ENCODE peak calls at places on chromosomes 2 and 18, in seven cellular contexts. L, W, X, A, E, D and U are unnamed samples.

GRCh38 chr2:85995648-85996529 is 107.1 kb upstream of the ST3GAL5 start:
- DNase-seq in L (no peak), W (no peak), X (no peak), A (no peak), E (no peak), D (no peak), U (peak; percentile 56)

GRCh38 chr18:44786697-44787096 is 106.0 kb downstream of the SETBP1 start:
- DNase-seq in L (no peak), W (no peak), X (no peak), A (no peak), E (no peak), D (no peak), U (no peak)

GRCh38 chr2:230798769-230799399 is 65.9 kb upstream of the ITM2C start:
- DNase-seq in L (no peak), W (no peak), X (peak; percentile 62), A (peak; percentile 22), E (no peak), D (no peak), U (no peak)

GRCh38 chr2:8241317-8241716 is 440.5 kb upstream of the ID2 start:
- DNase-seq in L (no peak), W (no peak), X (no peak), A (no peak), E (no peak), D (no peak), U (no peak)

GRCh38 chr2:169361706-169362345 is 508 bp downstream of the LRP2 start:
- DNase-seq in L (no peak), W (no peak), X (no peak), A (peak; percentile 11), E (no peak), D (no peak), U (no peak)

GRCh38 chr2:231462729-231463465 is 1.4 kb downstream of the NCL start:
- DNase-seq in L (no peak), W (no peak), X (no peak), A (no peak), E (no peak), D (no peak), U (no peak)

GRCh38 chr2:28958689-28959088 is 22.4 kb upstream of the TOGARAM2 start:
- DNase-seq in L (peak; percentile 32), W (peak; percentile 37), X (peak; percentile 74), A (peak; percentile 83), E (no peak), D (peak; percentile 47), U (peak; percentile 84)

GRCh38 chr2:10372862-10373240 is 70.1 kb downstream of the HPCAL1 start:
- DNase-seq in L (no peak), W (no peak), X (no peak), A (no peak), E (no peak), D (no peak), U (no peak)

GRCh38 chr2:50344509-50345106 is 687.3 kb downstream of the NRXN1 start:
- DNase-seq in L (no peak), W (no peak), X (no peak), A (no peak), E (no peak), D (no peak), U (no peak)

GRCh38 chr2:199973703-199974102 is 18.3 kb downstream of the MAIP1 start:
- DNase-seq in L (no peak), W (peak; percentile 29), X (peak; percentile 71), A (peak; percentile 15), E (no peak), D (no peak), U (no peak)

GRCh38 chr2:15638720-15639119 is 47.1 kb downstream of the DDX1 start:
- DNase-seq in L (no peak), W (no peak), X (peak; percentile 71), A (no peak), E (no peak), D (no peak), U (no peak)

GRCh38 chr2:148645925-148646559 is 1.5 kb downstream of the EPC2 start:
- DNase-seq in L (peak; percentile 65), W (peak; percentile 75), X (peak; percentile 92), A (peak; percentile 60), E (no peak), D (peak; percentile 40), U (peak; percentile 64)

GRCh38 chr2:117523267-117523666 is 291.2 kb upstream of the DDX18 start:
- DNase-seq in L (peak; percentile 93), W (no peak), X (no peak), A (no peak), E (peak; percentile 16), D (peak; percentile 60), U (no peak)

GRCh38 chr2:73099486-73099885 is 13.3 kb downstream of the RAB11FIP5 start:
- DNase-seq in L (no peak), W (no peak), X (no peak), A (no peak), E (no peak), D (no peak), U (no peak)

GRCh38 chr2:168738057-168738456 is 64.4 kb upstream of the NOSTRIN start:
- DNase-seq in L (peak; percentile 14), W (no peak), X (no peak), A (no peak), E (no peak), D (no peak), U (no peak)

GRCh38 chr2:95721726-95722125 is 129.9 kb downstream of the TRIM43 start:
- DNase-seq in L (no peak), W (no peak), X (no peak), A (no peak), E (no peak), D (no peak), U (no peak)

GRCh38 chr2:104654813-104655212 is 199.1 kb upstream of the POU3F3 start:
- DNase-seq in L (no peak), W (no peak), X (no peak), A (no peak), E (no peak), D (peak; percentile 43), U (no peak)

GRCh38 chr2:85999131-85999831 is 106.4 kb downstream of the POLR1A start:
- DNase-seq in L (peak; percentile 33), W (no peak), X (peak; percentile 49), A (no peak), E (no peak), D (no peak), U (peak; percentile 46)

GRCh38 chr2:240912878-240913809 is 7.0 kb downstream of the CROCC2 start:
- DNase-seq in L (no peak), W (no peak), X (peak; percentile 78), A (no peak), E (no peak), D (no peak), U (no peak)

GRCh38 chr2:160061533-160062282 is 707 bp downstream of the PLA2R1 start:
- DNase-seq in L (no peak), W (no peak), X (no peak), A (peak; percentile 15), E (no peak), D (no peak), U (peak; percentile 70)

GRCh38 chr2:160060297-160060696 is 2.1 kb downstream of the PLA2R1 start:
- DNase-seq in L (no peak), W (no peak), X (no peak), A (no peak), E (no peak), D (no peak), U (no peak)

GRCh38 chr2:160063895-160064577 is 1.6 kb upstream of the PLA2R1 start:
- DNase-seq in L (no peak), W (no peak), X (no peak), A (no peak), E (no peak), D (no peak), U (no peak)

GRCh38 chr2:160063266-160063665 is 851 bp upstream of the PLA2R1 start:
- DNase-seq in L (no peak), W (no peak), X (no peak), A (no peak), E (no peak), D (no peak), U (no peak)

DNA sequence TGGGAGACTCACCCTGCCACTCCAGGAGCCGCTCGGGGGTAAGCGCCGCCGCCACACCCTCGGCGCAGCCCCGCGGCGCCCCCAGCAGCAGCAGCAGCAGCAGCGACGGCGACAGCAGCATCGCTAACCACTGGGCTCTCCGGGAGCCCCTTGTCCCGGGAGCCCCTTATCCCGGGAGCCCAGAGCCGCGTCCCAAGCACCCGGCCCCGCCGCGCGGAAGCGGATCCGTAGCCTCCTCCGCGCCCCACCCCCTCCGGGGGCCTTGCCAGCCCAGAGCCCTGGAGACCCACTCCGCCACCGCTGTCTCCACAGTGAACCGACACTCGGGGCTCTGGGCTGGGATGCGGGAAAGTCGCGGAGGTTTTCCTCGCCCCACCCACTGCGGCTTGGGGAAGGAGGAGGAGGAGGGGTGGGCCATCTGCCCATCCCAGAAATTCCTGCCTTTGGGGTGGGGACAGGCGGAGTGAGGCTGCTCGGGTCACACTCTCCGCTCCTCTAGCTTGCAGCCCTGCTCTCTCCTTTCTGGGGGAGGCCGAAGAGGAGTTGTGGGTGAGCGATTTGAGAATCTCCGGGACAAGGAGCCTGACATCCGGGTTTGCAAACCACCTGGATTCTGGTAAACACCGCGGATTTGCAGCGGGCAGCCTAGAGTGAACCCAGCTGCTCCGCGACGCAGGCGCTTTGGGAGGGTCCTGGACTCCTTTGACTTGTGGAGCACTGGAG is at the start of gene PLA2R1:
- DNase-seq in L (peak; percentile 74), W (no peak), X (peak; percentile 12), A (peak; percentile 78), E (peak; percentile 27), D (peak; percentile 53), U (peak; percentile 89)
- TF ChIP-seq POLR2A in L (peak; percentile 72), W (no peak), X (no peak), A (peak; percentile 39), E (no peak), D (no peak), U (no peak)

GRCh38 chr2:121075641-121076500 is 209.1 kb downstream of the TFCP2L1 start:
- DNase-seq in L (no peak), W (no peak), X (no peak), A (peak; percentile 28), E (no peak), D (no peak), U (no peak)

GRCh38 chr2:121073320-121074210 is 211.4 kb downstream of the TFCP2L1 start:
- DNase-seq in L (no peak), W (no peak), X (no peak), A (no peak), E (no peak), D (no peak), U (no peak)

GRCh38 chr2:121076501-121076820 is 208.5 kb downstream of the TFCP2L1 start:
- DNase-seq in L (no peak), W (no peak), X (no peak), A (no peak), E (no peak), D (no peak), U (no peak)

GRCh38 chr2:121074322-121074932 is 210.6 kb downstream of the TFCP2L1 start:
- DNase-seq in L (no peak), W (no peak), X (no peak), A (no peak), E (no peak), D (no peak), U (no peak)

GRCh38 chr2:121075006-121075545 is 209.9 kb downstream of the TFCP2L1 start:
- DNase-seq in L (peak; percentile 18), W (peak; percentile 95), X (peak; percentile 93), A (peak; percentile 91), E (no peak), D (no peak), U (no peak)
- TF ChIP-seq POLR2A in L (no peak), W (peak; percentile 100), X (peak; percentile 100), A (peak; percentile 99), E (peak; percentile 13), D (no peak), U (no peak)

GRCh38 chr2:157443795-157444642 is at the start of gene CYTIP:
- DNase-seq in L (peak; percentile 65), W (no peak), X (no peak), A (no peak), E (no peak), D (peak; percentile 30), U (no peak)
- TF ChIP-seq POLR2A in L (peak; percentile 80), W (no peak), X (no peak), A (no peak), E (no peak), D (no peak), U (peak; percentile 27)

GRCh38 chr18:48951448-48952286 is 902 bp upstream of the SMAD7 start:
- DNase-seq in L (peak; percentile 90), W (no peak), X (peak; percentile 86), A (no peak), E (peak; percentile 68), D (peak; percentile 91), U (no peak)
- TF ChIP-seq POLR2A in L (peak; percentile 56), W (no peak), X (peak; percentile 80), A (peak; percentile 72), E (peak; percentile 60), D (no peak), U (no peak)